ENCODE peak calls at places on chromosomes 1 and 21, in six cellular contexts. One of them, this sample, is unnamed.

GRCh38 chr1:54413295-54413694 is 7.1 kb upstream of the SSBP3 start:
- DNase-seq in foreskin fibroblast: peak
- DNase-seq in GM13976: no peak
- DNase-seq in LHCN-M2: peak
- DNase-seq in choroid plexus epithelial cell: peak
- DNase-seq in effector CD4-positive, alpha-beta T cell: no peak
- DNase-seq in this sample: peak

GRCh38 chr1:115505157-115505571 is 136.6 kb upstream of the VANGL1 start:
- DNase-seq in foreskin fibroblast: no peak
- DNase-seq in GM13976: no peak
- DNase-seq in LHCN-M2: no peak
- DNase-seq in choroid plexus epithelial cell: no peak
- DNase-seq in effector CD4-positive, alpha-beta T cell: no peak
- DNase-seq in this sample: peak

GRCh38 chr1:166852918-166853317 is 13.6 kb downstream of the POGK start:
- DNase-seq in foreskin fibroblast: no peak
- DNase-seq in GM13976: no peak
- DNase-seq in LHCN-M2: no peak
- DNase-seq in choroid plexus epithelial cell: no peak
- DNase-seq in effector CD4-positive, alpha-beta T cell: no peak
- DNase-seq in this sample: no peak

GRCh38 chr1:92949937-92950817 is 11.1 kb downstream of the DIPK1A start:
- DNase-seq in foreskin fibroblast: peak
- DNase-seq in GM13976: no peak
- DNase-seq in LHCN-M2: peak
- DNase-seq in choroid plexus epithelial cell: peak
- DNase-seq in effector CD4-positive, alpha-beta T cell: no peak
- DNase-seq in this sample: no peak

GRCh38 chr1:31802190-31803150 is 13.4 kb downstream of the SPOCD1 start:
- DNase-seq in foreskin fibroblast: peak
- DNase-seq in GM13976: no peak
- DNase-seq in LHCN-M2: peak
- DNase-seq in choroid plexus epithelial cell: peak
- DNase-seq in effector CD4-positive, alpha-beta T cell: no peak
- DNase-seq in this sample: no peak

GRCh38 chr21:37580690-37581089 is 214.1 kb downstream of the DYRK1A start:
- DNase-seq in foreskin fibroblast: no peak
- DNase-seq in GM13976: no peak
- DNase-seq in LHCN-M2: peak
- DNase-seq in choroid plexus epithelial cell: peak
- DNase-seq in effector CD4-positive, alpha-beta T cell: no peak
- DNase-seq in this sample: no peak

GRCh38 chr1:180502361-180503273 is at the start of gene ACBD6:
- DNase-seq in foreskin fibroblast: peak
- DNase-seq in GM13976: peak
- DNase-seq in LHCN-M2: peak
- DNase-seq in choroid plexus epithelial cell: peak
- DNase-seq in effector CD4-positive, alpha-beta T cell: peak
- DNase-seq in this sample: peak

GRCh38 chr1:207885129-207886032 is 25.5 kb downstream of the CD34 start:
- DNase-seq in foreskin fibroblast: peak
- DNase-seq in GM13976: peak
- DNase-seq in LHCN-M2: peak
- DNase-seq in choroid plexus epithelial cell: peak
- DNase-seq in effector CD4-positive, alpha-beta T cell: peak
- DNase-seq in this sample: peak

GRCh38 chr1:185864331-185864730 is 130.1 kb downstream of the HMCN1 start:
- DNase-seq in foreskin fibroblast: no peak
- DNase-seq in GM13976: no peak
- DNase-seq in LHCN-M2: no peak
- DNase-seq in choroid plexus epithelial cell: no peak
- DNase-seq in effector CD4-positive, alpha-beta T cell: no peak
- DNase-seq in this sample: peak

GRCh38 chr1:18701183-18701582 is 70.5 kb downstream of the PAX7 start:
- DNase-seq in foreskin fibroblast: no peak
- DNase-seq in GM13976: no peak
- DNase-seq in LHCN-M2: no peak
- DNase-seq in choroid plexus epithelial cell: no peak
- DNase-seq in effector CD4-positive, alpha-beta T cell: no peak
- DNase-seq in this sample: no peak

GRCh38 chr1:47926461-47926999 is 70.7 kb downstream of the TRABD2B start:
- DNase-seq in foreskin fibroblast: no peak
- DNase-seq in GM13976: no peak
- DNase-seq in LHCN-M2: no peak
- DNase-seq in choroid plexus epithelial cell: no peak
- DNase-seq in effector CD4-positive, alpha-beta T cell: no peak
- DNase-seq in this sample: no peak

GRCh38 chr1:111538343-111539035 is 35.1 kb upstream of the ADORA3 start:
- DNase-seq in foreskin fibroblast: peak
- DNase-seq in GM13976: no peak
- DNase-seq in LHCN-M2: peak
- DNase-seq in choroid plexus epithelial cell: peak
- DNase-seq in effector CD4-positive, alpha-beta T cell: no peak
- DNase-seq in this sample: no peak

GRCh38 chr1:59477286-59477685 is 180.4 kb downstream of the FGGY start:
- DNase-seq in foreskin fibroblast: peak
- DNase-seq in GM13976: no peak
- DNase-seq in LHCN-M2: peak
- DNase-seq in choroid plexus epithelial cell: peak
- DNase-seq in effector CD4-positive, alpha-beta T cell: no peak
- DNase-seq in this sample: no peak

GRCh38 chr1:174217787-174218574 is 58.7 kb downstream of the RABGAP1L start:
- DNase-seq in foreskin fibroblast: peak
- DNase-seq in GM13976: no peak
- DNase-seq in LHCN-M2: peak
- DNase-seq in choroid plexus epithelial cell: peak
- DNase-seq in effector CD4-positive, alpha-beta T cell: no peak
- DNase-seq in this sample: no peak

GRCh38 chr1:218459450-218459849 is 114.3 kb downstream of the TGFB2 start:
- DNase-seq in foreskin fibroblast: no peak
- DNase-seq in GM13976: no peak
- DNase-seq in LHCN-M2: no peak
- DNase-seq in choroid plexus epithelial cell: peak
- DNase-seq in effector CD4-positive, alpha-beta T cell: no peak
- DNase-seq in this sample: peak

GRCh38 chr1:161082996-161083742 is 6.2 kb downstream of the NECTIN4 start:
- DNase-seq in foreskin fibroblast: peak
- DNase-seq in GM13976: no peak
- DNase-seq in LHCN-M2: peak
- DNase-seq in choroid plexus epithelial cell: peak
- DNase-seq in effector CD4-positive, alpha-beta T cell: no peak
- DNase-seq in this sample: peak

GRCh38 chr1:186925881-186926676 is 97.3 kb downstream of the PLA2G4A start:
- DNase-seq in foreskin fibroblast: peak
- DNase-seq in GM13976: no peak
- DNase-seq in LHCN-M2: no peak
- DNase-seq in choroid plexus epithelial cell: peak
- DNase-seq in effector CD4-positive, alpha-beta T cell: no peak
- DNase-seq in this sample: no peak

GRCh38 chr1:145961425-145962156 is 2.8 kb downstream of the ANKRD34A start:
- DNase-seq in foreskin fibroblast: peak
- DNase-seq in GM13976: peak
- DNase-seq in LHCN-M2: peak
- DNase-seq in choroid plexus epithelial cell: peak
- DNase-seq in effector CD4-positive, alpha-beta T cell: peak
- DNase-seq in this sample: peak

GRCh38 chr1:155218854-155219591 is 10.5 kb downstream of the MTX1 start:
- DNase-seq in foreskin fibroblast: peak
- DNase-seq in GM13976: no peak
- DNase-seq in LHCN-M2: peak
- DNase-seq in choroid plexus epithelial cell: peak
- DNase-seq in effector CD4-positive, alpha-beta T cell: no peak
- DNase-seq in this sample: peak

GRCh38 chr21:43639470-43640178 is 19.7 kb downstream of the HSF2BP start:
- DNase-seq in foreskin fibroblast: peak
- DNase-seq in GM13976: no peak
- DNase-seq in LHCN-M2: peak
- DNase-seq in choroid plexus epithelial cell: peak
- DNase-seq in effector CD4-positive, alpha-beta T cell: no peak
- DNase-seq in this sample: no peak

GRCh38 chr1:180917306-180918065 is 4.8 kb downstream of the KIAA1614 start:
- DNase-seq in foreskin fibroblast: peak
- DNase-seq in GM13976: no peak
- DNase-seq in LHCN-M2: no peak
- DNase-seq in choroid plexus epithelial cell: peak
- DNase-seq in effector CD4-positive, alpha-beta T cell: no peak
- DNase-seq in this sample: peak

GRCh38 chr1:160169553-160170399 is 18.4 kb downstream of the ATP1A4 start:
- DNase-seq in foreskin fibroblast: no peak
- DNase-seq in GM13976: peak
- DNase-seq in LHCN-M2: no peak
- DNase-seq in choroid plexus epithelial cell: peak
- DNase-seq in effector CD4-positive, alpha-beta T cell: no peak
- DNase-seq in this sample: peak

GRCh38 chr1:51270751-51271150 is 34.7 kb downstream of the RNF11 start:
- DNase-seq in foreskin fibroblast: no peak
- DNase-seq in GM13976: no peak
- DNase-seq in LHCN-M2: peak
- DNase-seq in choroid plexus epithelial cell: peak
- DNase-seq in effector CD4-positive, alpha-beta T cell: no peak
- DNase-seq in this sample: no peak

GRCh38 chr1:9020325-9020724 is 5.9 kb downstream of the SLC2A7 start:
- DNase-seq in foreskin fibroblast: no peak
- DNase-seq in GM13976: no peak
- DNase-seq in LHCN-M2: no peak
- DNase-seq in choroid plexus epithelial cell: no peak
- DNase-seq in effector CD4-positive, alpha-beta T cell: no peak
- DNase-seq in this sample: peak

GRCh38 chr1:45804671-45804973 is 1.2 kb downstream of the MAST2 start:
- DNase-seq in foreskin fibroblast: no peak
- DNase-seq in GM13976: no peak
- DNase-seq in LHCN-M2: no peak
- DNase-seq in choroid plexus epithelial cell: peak
- DNase-seq in effector CD4-positive, alpha-beta T cell: no peak
- DNase-seq in this sample: no peak

GRCh38 chr1:236837897-236838296 is 42.8 kb downstream of the MTR start:
- DNase-seq in foreskin fibroblast: no peak
- DNase-seq in GM13976: no peak
- DNase-seq in LHCN-M2: no peak
- DNase-seq in choroid plexus epithelial cell: no peak
- DNase-seq in effector CD4-positive, alpha-beta T cell: no peak
- DNase-seq in this sample: no peak

GRCh38 chr1:19374402-19374801 is 62.3 kb downstream of the SLC66A1 start:
- DNase-seq in foreskin fibroblast: no peak
- DNase-seq in GM13976: peak
- DNase-seq in LHCN-M2: peak
- DNase-seq in choroid plexus epithelial cell: no peak
- DNase-seq in effector CD4-positive, alpha-beta T cell: no peak
- DNase-seq in this sample: no peak

GRCh38 chr1:20207546-20207945 is 21.2 kb upstream of the PLA2G2C start:
- DNase-seq in foreskin fibroblast: no peak
- DNase-seq in GM13976: no peak
- DNase-seq in LHCN-M2: peak
- DNase-seq in choroid plexus epithelial cell: no peak
- DNase-seq in effector CD4-positive, alpha-beta T cell: no peak
- DNase-seq in this sample: no peak

GRCh38 chr1:9129391-9130041 is 614 bp upstream of the GPR157 start:
- DNase-seq in foreskin fibroblast: no peak
- DNase-seq in GM13976: peak
- DNase-seq in LHCN-M2: peak
- DNase-seq in choroid plexus epithelial cell: peak
- DNase-seq in effector CD4-positive, alpha-beta T cell: peak
- DNase-seq in this sample: peak

GRCh38 chr1:15757575-15758401 is 807 bp upstream of the FBLIM1 start:
- DNase-seq in foreskin fibroblast: peak
- DNase-seq in GM13976: no peak
- DNase-seq in LHCN-M2: no peak
- DNase-seq in choroid plexus epithelial cell: peak
- DNase-seq in effector CD4-positive, alpha-beta T cell: no peak
- DNase-seq in this sample: no peak

GRCh38 chr1:55275976-55276375 is 60.8 kb upstream of the USP24 start:
- DNase-seq in foreskin fibroblast: no peak
- DNase-seq in GM13976: no peak
- DNase-seq in LHCN-M2: no peak
- DNase-seq in choroid plexus epithelial cell: peak
- DNase-seq in effector CD4-positive, alpha-beta T cell: no peak
- DNase-seq in this sample: no peak